ENCODE peak calls at places on chromosomes 1 and 21, in four cellular contexts. A is body of pancreas, O is left ventricle myocardium inferior, E is AG10803. L is an unnamed sample.

GRCh38 chr1:232725303-232726047 is 79.7 kb upstream of the MAP10 start:
- DNase-seq in A (no peak), O (no peak), E (no peak), L (no peak)

GRCh38 chr1:154557939-154558609 is 388 bp downstream of the UBE2Q1 start:
- DNase-seq in A (peak), O (peak), E (peak), L (peak)

GRCh38 chr1:154220970-154221814 is 437 bp downstream of the UBAP2L start:
- DNase-seq in A (peak), O (peak), E (peak), L (peak)

GRCh38 chr1:117045644-117046043 is 14.5 kb upstream of the TTF2 start:
- DNase-seq in A (no peak), O (no peak), E (peak), L (peak)

GRCh38 chr1:15765495-15766194 is 7.0 kb downstream of the FBLIM1 start:
- DNase-seq in A (peak), O (no peak), E (peak), L (no peak)

GRCh38 chr1:91830242-91831131 is 55.5 kb downstream of the TGFBR3 start:
- DNase-seq in A (peak), O (peak), E (peak), L (no peak)

GRCh38 chr1:24385160-24385939 is 28.2 kb downstream of the STPG1 start:
- DNase-seq in A (no peak), O (no peak), E (peak), L (peak)

GRCh38 chr1:67677408-67677807 is 7.6 kb upstream of the GADD45A start:
- DNase-seq in A (no peak), O (no peak), E (no peak), L (no peak)

GRCh38 chr21:45012661-45013270 is 61.6 kb upstream of the ADARB1 start:
- DNase-seq in A (peak), O (no peak), E (no peak), L (peak)

GRCh38 chr1:109151146-109151545 is 37.2 kb downstream of the ELAPOR1 start:
- DNase-seq in A (peak), O (peak), E (peak), L (peak)

GRCh38 chr1:229117664-229118300 is 153.1 kb upstream of the RAB4A start:
- DNase-seq in A (peak), O (peak), E (peak), L (no peak)

GRCh38 chr1:161506336-161507223 is 1.3 kb downstream of the FCGR2A start:
- DNase-seq in A (no peak), O (peak), E (peak), L (no peak)

GRCh38 chr1:54571803-54572202 is 23.8 kb downstream of the ACOT11 start:
- DNase-seq in A (no peak), O (no peak), E (no peak), L (no peak)

GRCh38 chr1:67850151-67850551 is 16.9 kb upstream of the GNG12 start:
- DNase-seq in A (peak), O (no peak), E (peak), L (no peak)

GRCh38 chr1:205739348-205740160 is 10.4 kb downstream of the NUCKS1 start:
- DNase-seq in A (no peak), O (no peak), E (peak), L (no peak)

GRCh38 chr1:192951961-192952460 is 107.1 kb downstream of the UCHL5 start:
- DNase-seq in A (no peak), O (no peak), E (peak), L (no peak)

GRCh38 chr1:50060279-50060678 is 36.5 kb upstream of the AGBL4 start:
- DNase-seq in A (peak), O (no peak), E (no peak), L (no peak)

GRCh38 chr1:117232551-117232950 is 21.8 kb upstream of the VTCN1 start:
- DNase-seq in A (no peak), O (no peak), E (no peak), L (no peak)

GRCh38 chr1:237183963-237184540 is 142.1 kb downstream of the RYR2 start:
- DNase-seq in A (no peak), O (no peak), E (no peak), L (peak)

GRCh38 chr1:196445775-196446174 is 162.5 kb downstream of the KCNT2 start:
- DNase-seq in A (no peak), O (no peak), E (no peak), L (no peak)

GRCh38 chr1:153534226-153534932 is 1.4 kb downstream of the S100A6 start:
- DNase-seq in A (no peak), O (no peak), E (peak), L (no peak)

GRCh38 chr1:209815931-209816338 is 10.0 kb upstream of the IRF6 start:
- DNase-seq in A (no peak), O (no peak), E (no peak), L (peak)

GRCh38 chr1:42003433-42003832 is 84.7 kb upstream of the HIVEP3 start:
- DNase-seq in A (peak), O (no peak), E (no peak), L (no peak)

GRCh38 chr1:59027176-59027575 is 243.3 kb upstream of the JUN start:
- DNase-seq in A (no peak), O (no peak), E (peak), L (no peak)

GRCh38 chr1:172003766-172004530 is 162.7 kb downstream of the DNM3 start:
- DNase-seq in A (no peak), O (no peak), E (peak), L (no peak)

GRCh38 chr1:99665212-99665611 is 19.3 kb downstream of the PALMD start:
- DNase-seq in A (no peak), O (no peak), E (no peak), L (no peak)

GRCh38 chr1:160708118-160708517 is 3.5 kb downstream of the CD48 start:
- DNase-seq in A (no peak), O (no peak), E (no peak), L (no peak)

GRCh38 chr1:46406881-46407608 is 12.9 kb downstream of the FAAH start:
- DNase-seq in A (no peak), O (no peak), E (no peak), L (peak)

GRCh38 chr1:1253972-1254666 is 7.6 kb upstream of the C1QTNF12 start:
- DNase-seq in A (no peak), O (no peak), E (no peak), L (no peak)

GRCh38 chr1:32241011-32241763 is 5.8 kb upstream of the FAM167B start:
- DNase-seq in A (peak), O (peak), E (peak), L (peak)

GRCh38 chr1:40389871-40390560 is 16.5 kb downstream of the SMAP2 start:
- DNase-seq in A (peak), O (no peak), E (peak), L (no peak)

DNA sequence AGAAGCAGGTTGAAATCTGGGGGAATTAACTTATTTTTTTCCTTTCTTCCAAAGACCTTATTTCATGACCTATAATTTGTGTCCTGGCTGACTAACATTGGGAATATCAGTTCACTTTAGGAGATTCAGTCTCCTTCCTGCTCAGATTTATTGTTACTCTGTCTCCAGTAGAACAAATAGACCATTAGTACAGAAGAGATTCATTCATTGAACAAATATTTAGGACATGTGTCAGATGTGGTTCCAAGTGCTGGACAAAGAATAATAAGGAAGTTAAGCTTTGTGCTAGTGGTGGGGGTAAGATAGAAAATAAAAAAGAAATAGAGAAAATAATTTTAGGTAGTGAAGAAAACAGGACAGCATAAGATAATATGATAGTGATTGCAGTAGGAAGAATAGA is 20.3 kb downstream of the ZMYM4 start:
- DNase-seq in A (no peak), O (no peak), E (peak), L (no peak)
- H3K4me3 ChIP-seq in A (no peak), O (no peak), E (no peak), L (no peak)

DNA sequence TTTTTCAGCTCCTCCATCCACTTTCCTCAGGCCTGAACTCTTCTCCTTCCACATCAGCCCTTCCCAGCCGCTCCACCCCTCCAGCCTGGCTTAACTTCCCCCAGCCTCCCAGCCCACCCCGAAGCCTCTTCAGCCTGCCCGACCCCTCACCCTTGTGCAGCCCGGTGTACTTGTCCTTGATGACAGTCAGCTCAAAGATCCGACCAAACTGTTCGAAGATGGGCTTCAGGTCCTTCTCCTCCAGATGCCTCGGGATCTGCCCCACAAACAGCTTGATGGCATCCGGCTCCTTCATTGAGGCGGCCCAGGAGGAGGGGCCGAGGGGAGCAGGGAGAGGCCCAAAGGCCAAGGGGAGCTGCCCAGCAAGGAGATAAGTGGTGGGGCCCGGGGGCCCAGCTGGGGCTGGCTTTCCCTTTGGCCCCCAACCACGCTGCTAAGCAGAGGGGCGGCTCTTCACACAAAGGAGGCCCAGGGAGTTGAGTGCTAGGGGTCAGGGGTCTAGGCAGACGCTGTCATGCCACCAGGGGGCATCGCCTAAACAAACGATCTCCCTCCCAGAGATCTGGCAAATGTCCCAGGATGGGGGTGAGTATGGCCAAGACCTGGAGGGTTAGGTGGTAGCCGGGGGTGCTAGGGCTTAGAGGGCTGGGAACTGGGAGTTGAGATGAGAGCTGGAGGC is 738 bp downstream of the CELF3 start:
- DNase-seq in A (no peak), O (no peak), E (no peak), L (peak)
- H3K4me3 ChIP-seq in A (no peak), O (no peak), E (no peak), L (peak)

DNA sequence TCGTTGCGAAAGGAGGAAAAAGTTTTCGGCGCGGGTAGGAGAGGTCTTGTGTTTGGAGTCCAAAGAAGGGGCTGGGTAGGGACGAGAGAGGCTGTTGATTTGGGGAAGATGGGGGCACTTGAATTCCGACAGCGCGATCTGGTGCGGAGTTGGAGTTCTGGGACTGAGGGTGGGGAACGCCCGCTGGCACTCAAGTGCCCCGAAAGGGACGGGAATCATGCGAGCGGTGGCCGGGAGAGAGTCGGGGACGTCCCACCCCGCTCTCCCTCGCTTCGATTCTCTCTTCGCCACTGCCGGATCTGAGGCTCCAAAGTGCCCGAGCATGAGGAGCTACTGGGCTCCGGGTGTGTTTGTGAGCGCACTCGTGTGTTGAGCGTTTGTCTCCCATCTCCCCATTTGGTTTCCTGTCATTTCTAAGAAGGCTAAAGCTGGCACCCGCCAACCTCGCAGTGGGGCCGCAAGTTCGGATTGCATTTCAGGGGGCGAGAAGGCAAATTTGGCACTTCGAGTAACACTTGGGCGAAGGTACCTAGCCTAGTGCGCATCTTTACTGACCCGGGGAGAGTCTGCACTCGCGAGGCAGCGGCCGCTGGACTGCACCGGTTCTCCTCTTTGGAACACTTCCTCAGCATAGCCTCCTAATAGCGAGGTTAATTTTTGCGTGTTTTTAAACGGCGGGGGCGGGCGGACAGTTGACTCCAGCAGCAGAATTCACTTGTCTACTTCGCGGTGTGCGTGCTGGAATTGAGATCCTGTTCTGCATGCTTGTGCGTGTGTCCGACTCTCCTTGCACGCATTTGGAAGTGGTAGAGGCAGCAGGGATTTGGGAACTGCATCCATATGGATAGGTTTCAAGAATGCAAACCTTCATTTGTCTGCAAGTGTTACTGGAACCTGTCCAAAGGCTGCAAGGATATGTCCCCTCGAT is 1.2 kb downstream of the CHRM3 start:
- DNase-seq in A (peak), O (no peak), E (no peak), L (peak)
- H3K4me3 ChIP-seq in A (peak), O (peak), E (no peak), L (peak)

GRCh38 chr1:198902616-198903140 is 263.8 kb downstream of the PTPRC start:
- DNase-seq in A (no peak), O (no peak), E (no peak), L (no peak)

GRCh38 chr1:198906739-198907422 is 268.0 kb downstream of the PTPRC start:
- DNase-seq in A (no peak), O (no peak), E (no peak), L (no peak)

GRCh38 chr1:198904356-198904755 is 265.5 kb downstream of the PTPRC start:
- DNase-seq in A (no peak), O (no peak), E (peak), L (no peak)

GRCh38 chr1:198901280-198901679 is 262.4 kb downstream of the PTPRC start:
- DNase-seq in A (no peak), O (no peak), E (no peak), L (no peak)

GRCh38 chr1:198903203-198903602 is 264.4 kb downstream of the PTPRC start:
- DNase-seq in A (no peak), O (no peak), E (peak), L (peak)
- H3K4me3 ChIP-seq in A (no peak), O (peak), E (peak), L (no peak)

GRCh38 chr1:225899044-225899925 is 10.3 kb upstream of the LEFTY1 start:
- DNase-seq in A (no peak), O (no peak), E (no peak), L (no peak)
- H3K4me3 ChIP-seq in A (no peak), O (no peak), E (no peak), L (no peak)

DNA sequence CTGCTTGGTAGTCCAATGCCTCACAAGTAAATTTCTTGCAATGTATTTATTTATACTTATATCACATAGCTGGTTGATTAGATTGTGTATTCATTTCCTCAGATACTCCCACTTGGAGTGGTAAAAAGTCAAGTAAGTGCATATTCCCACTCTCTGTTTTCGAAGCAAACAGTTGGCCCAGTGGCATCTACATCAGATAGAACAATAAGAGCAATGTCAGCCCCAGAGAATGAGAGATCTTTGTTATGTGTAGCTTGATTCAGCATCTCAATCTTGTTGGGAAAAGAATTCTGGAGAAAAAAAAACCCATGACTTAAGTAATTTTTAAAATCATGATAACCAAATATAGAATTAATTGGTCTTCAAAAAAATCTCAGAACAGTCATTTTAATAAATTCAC is 25.5 kb downstream of the RGL1 start:
- DNase-seq in A (no peak), O (no peak), E (no peak), L (no peak)
- H3K4me3 ChIP-seq in A (no peak), O (no peak), E (no peak), L (no peak)